ENCODE peak calls at places on chromosome 20, in ten cellular contexts. One of them, this sample, is unnamed.

GRCh38 chr20:59737073-59737691 is 132.8 kb downstream of the PHACTR3 start:
- DNase-seq in OCI-LY7: no peak
- DNase-seq in NAMALWA: no peak
- DNase-seq in astrocyte of the spinal cord: no peak
- DNase-seq in endothelial cell: no peak
- DNase-seq in SW480: no peak
- DNase-seq in activated T-cell treated with anti-CD3 and anti-CD28 coated beads, Interleukin-2, amount 50 U/mL, for 72 hours: no peak
- DNase-seq in stimulated activated naive CD8-positive, alpha-beta T cell treated with anti-CD3 and anti-CD28 coated beads, Interleukin-15, amount 100 ng/mL, for 72 hours: no peak
- DNase-seq in NCI-H748 treated with DMSO at 0.1 percent for 48 hours: no peak
- DNase-seq in non-pigmented ciliary epithelial cell: no peak
- DNase-seq in this sample: no peak

GRCh38 chr20:58075980-58076749 is 152.3 kb downstream of the ANKRD60 start:
- DNase-seq in OCI-LY7: no peak
- DNase-seq in NAMALWA: no peak
- DNase-seq in astrocyte of the spinal cord: peak
- DNase-seq in endothelial cell: no peak
- DNase-seq in SW480: no peak
- DNase-seq in activated T-cell treated with anti-CD3 and anti-CD28 coated beads, Interleukin-2, amount 50 U/mL, for 72 hours: no peak
- DNase-seq in stimulated activated naive CD8-positive, alpha-beta T cell treated with anti-CD3 and anti-CD28 coated beads, Interleukin-15, amount 100 ng/mL, for 72 hours: no peak
- DNase-seq in NCI-H748 treated with DMSO at 0.1 percent for 48 hours: no peak
- DNase-seq in non-pigmented ciliary epithelial cell: no peak
- DNase-seq in this sample: no peak

GRCh38 chr20:60057866-60058807 is 99.9 kb downstream of the CDH26 start:
- DNase-seq in OCI-LY7: peak
- DNase-seq in NAMALWA: no peak
- DNase-seq in astrocyte of the spinal cord: peak
- DNase-seq in endothelial cell: no peak
- DNase-seq in SW480: no peak
- DNase-seq in activated T-cell treated with anti-CD3 and anti-CD28 coated beads, Interleukin-2, amount 50 U/mL, for 72 hours: peak
- DNase-seq in stimulated activated naive CD8-positive, alpha-beta T cell treated with anti-CD3 and anti-CD28 coated beads, Interleukin-15, amount 100 ng/mL, for 72 hours: peak
- DNase-seq in NCI-H748 treated with DMSO at 0.1 percent for 48 hours: no peak
- DNase-seq in non-pigmented ciliary epithelial cell: no peak
- DNase-seq in this sample: no peak

GRCh38 chr20:5996765-5997164 is 46.3 kb downstream of the MCM8 start:
- DNase-seq in OCI-LY7: peak
- DNase-seq in NAMALWA: peak
- DNase-seq in astrocyte of the spinal cord: no peak
- DNase-seq in endothelial cell: no peak
- DNase-seq in SW480: peak
- DNase-seq in activated T-cell treated with anti-CD3 and anti-CD28 coated beads, Interleukin-2, amount 50 U/mL, for 72 hours: peak
- DNase-seq in stimulated activated naive CD8-positive, alpha-beta T cell treated with anti-CD3 and anti-CD28 coated beads, Interleukin-15, amount 100 ng/mL, for 72 hours: peak
- DNase-seq in NCI-H748 treated with DMSO at 0.1 percent for 48 hours: no peak
- DNase-seq in non-pigmented ciliary epithelial cell: no peak
- DNase-seq in this sample: no peak

GRCh38 chr20:58557713-58558335 is 42.6 kb upstream of the APCDD1L start:
- DNase-seq in OCI-LY7: no peak
- DNase-seq in NAMALWA: no peak
- DNase-seq in astrocyte of the spinal cord: no peak
- DNase-seq in endothelial cell: no peak
- DNase-seq in SW480: no peak
- DNase-seq in activated T-cell treated with anti-CD3 and anti-CD28 coated beads, Interleukin-2, amount 50 U/mL, for 72 hours: no peak
- DNase-seq in stimulated activated naive CD8-positive, alpha-beta T cell treated with anti-CD3 and anti-CD28 coated beads, Interleukin-15, amount 100 ng/mL, for 72 hours: no peak
- DNase-seq in NCI-H748 treated with DMSO at 0.1 percent for 48 hours: no peak
- DNase-seq in non-pigmented ciliary epithelial cell: no peak
- DNase-seq in this sample: no peak

GRCh38 chr20:63326314-63327228 is 33.6 kb downstream of the COL20A1 start:
- DNase-seq in OCI-LY7: peak
- DNase-seq in NAMALWA: no peak
- DNase-seq in astrocyte of the spinal cord: no peak
- DNase-seq in endothelial cell: no peak
- DNase-seq in SW480: no peak
- DNase-seq in activated T-cell treated with anti-CD3 and anti-CD28 coated beads, Interleukin-2, amount 50 U/mL, for 72 hours: no peak
- DNase-seq in stimulated activated naive CD8-positive, alpha-beta T cell treated with anti-CD3 and anti-CD28 coated beads, Interleukin-15, amount 100 ng/mL, for 72 hours: no peak
- DNase-seq in NCI-H748 treated with DMSO at 0.1 percent for 48 hours: no peak
- DNase-seq in non-pigmented ciliary epithelial cell: no peak
- DNase-seq in this sample: no peak

GRCh38 chr20:36835025-36835424 is 40.9 kb upstream of the TLDC2 start:
- DNase-seq in OCI-LY7: no peak
- DNase-seq in NAMALWA: no peak
- DNase-seq in astrocyte of the spinal cord: no peak
- DNase-seq in endothelial cell: no peak
- DNase-seq in SW480: no peak
- DNase-seq in activated T-cell treated with anti-CD3 and anti-CD28 coated beads, Interleukin-2, amount 50 U/mL, for 72 hours: no peak
- DNase-seq in stimulated activated naive CD8-positive, alpha-beta T cell treated with anti-CD3 and anti-CD28 coated beads, Interleukin-15, amount 100 ng/mL, for 72 hours: no peak
- DNase-seq in NCI-H748 treated with DMSO at 0.1 percent for 48 hours: no peak
- DNase-seq in non-pigmented ciliary epithelial cell: no peak
- DNase-seq in this sample: no peak

GRCh38 chr20:7136886-7137285 is 369.4 kb downstream of the BMP2 start:
- DNase-seq in OCI-LY7: no peak
- DNase-seq in NAMALWA: no peak
- DNase-seq in astrocyte of the spinal cord: no peak
- DNase-seq in endothelial cell: no peak
- DNase-seq in SW480: no peak
- DNase-seq in activated T-cell treated with anti-CD3 and anti-CD28 coated beads, Interleukin-2, amount 50 U/mL, for 72 hours: no peak
- DNase-seq in stimulated activated naive CD8-positive, alpha-beta T cell treated with anti-CD3 and anti-CD28 coated beads, Interleukin-15, amount 100 ng/mL, for 72 hours: no peak
- DNase-seq in NCI-H748 treated with DMSO at 0.1 percent for 48 hours: no peak
- DNase-seq in non-pigmented ciliary epithelial cell: no peak
- DNase-seq in this sample: no peak

GRCh38 chr20:5369622-5370021 is 52.9 kb upstream of the PROKR2 start:
- DNase-seq in OCI-LY7: no peak
- DNase-seq in NAMALWA: no peak
- DNase-seq in astrocyte of the spinal cord: no peak
- DNase-seq in endothelial cell: no peak
- DNase-seq in SW480: no peak
- DNase-seq in activated T-cell treated with anti-CD3 and anti-CD28 coated beads, Interleukin-2, amount 50 U/mL, for 72 hours: no peak
- DNase-seq in stimulated activated naive CD8-positive, alpha-beta T cell treated with anti-CD3 and anti-CD28 coated beads, Interleukin-15, amount 100 ng/mL, for 72 hours: no peak
- DNase-seq in NCI-H748 treated with DMSO at 0.1 percent for 48 hours: no peak
- DNase-seq in non-pigmented ciliary epithelial cell: no peak
- DNase-seq in this sample: no peak

GRCh38 chr20:49794336-49795124 is 18.1 kb upstream of the SLC9A8 start:
- DNase-seq in OCI-LY7: no peak
- DNase-seq in NAMALWA: no peak
- DNase-seq in astrocyte of the spinal cord: no peak
- DNase-seq in endothelial cell: no peak
- DNase-seq in SW480: no peak
- DNase-seq in activated T-cell treated with anti-CD3 and anti-CD28 coated beads, Interleukin-2, amount 50 U/mL, for 72 hours: no peak
- DNase-seq in stimulated activated naive CD8-positive, alpha-beta T cell treated with anti-CD3 and anti-CD28 coated beads, Interleukin-15, amount 100 ng/mL, for 72 hours: no peak
- DNase-seq in NCI-H748 treated with DMSO at 0.1 percent for 48 hours: no peak
- DNase-seq in non-pigmented ciliary epithelial cell: no peak
- DNase-seq in this sample: no peak

This sample was measured in activated CD4-positive, alpha-beta T cell treated with anti-CD3 and anti-CD28 coated beads, Interleukin-2, amount 50 U/mL, for 48 hours.